ENCODE peak calls at places on chromosome 21, in five cellular contexts. One of them, this sample, is unnamed.

GRCh38 chr21:33123396-33124120 is 53.6 kb downstream of the OLIG1 start:
- DNase-seq in GM12878: no peak
- DNase-seq in HepG2: peak
- DNase-seq in K562: no peak
- DNase-seq in HCT116: no peak
- DNase-seq in this sample: no peak

GRCh38 chr21:32794643-32795042 is 23.1 kb upstream of the PAXBP1 start:
- DNase-seq in GM12878: no peak
- DNase-seq in HepG2: peak
- DNase-seq in K562: no peak
- DNase-seq in HCT116: no peak
- DNase-seq in this sample: no peak

GRCh38 chr21:21682172-21682571 is 684.0 kb downstream of the NCAM2 start:
- DNase-seq in GM12878: no peak
- DNase-seq in HepG2: no peak
- DNase-seq in K562: no peak
- DNase-seq in HCT116: no peak
- DNase-seq in this sample: peak

GRCh38 chr21:34679056-34679455 is 10.3 kb downstream of the CLIC6 start:
- DNase-seq in GM12878: no peak
- DNase-seq in HepG2: no peak
- DNase-seq in K562: no peak
- DNase-seq in HCT116: no peak
- DNase-seq in this sample: no peak

GRCh38 chr21:22791376-22791775 is 1793.2 kb downstream of the NCAM2 start:
- DNase-seq in GM12878: no peak
- DNase-seq in HepG2: no peak
- DNase-seq in K562: no peak
- DNase-seq in HCT116: no peak
- DNase-seq in this sample: no peak

GRCh38 chr21:42107881-42108553 is 36.9 kb downstream of the UMODL1 start:
- DNase-seq in GM12878: no peak
- DNase-seq in HepG2: peak
- DNase-seq in K562: peak
- DNase-seq in HCT116: no peak
- DNase-seq in this sample: peak

GRCh38 chr21:14712121-14712520 is 166.0 kb upstream of the SAMSN1 start:
- DNase-seq in GM12878: no peak
- DNase-seq in HepG2: no peak
- DNase-seq in K562: no peak
- DNase-seq in HCT116: no peak
- DNase-seq in this sample: peak

GRCh38 chr21:34722684-34723300 is 54.0 kb downstream of the CLIC6 start:
- DNase-seq in GM12878: no peak
- DNase-seq in HepG2: no peak
- DNase-seq in K562: peak
- DNase-seq in HCT116: no peak
- DNase-seq in this sample: no peak

GRCh38 chr21:16076465-16076864 is 346.7 kb downstream of the USP25 start:
- DNase-seq in GM12878: no peak
- DNase-seq in HepG2: no peak
- DNase-seq in K562: no peak
- DNase-seq in HCT116: no peak
- DNase-seq in this sample: no peak

GRCh38 chr21:38159355-38159754 is 97.4 kb upstream of the KCNJ15 start:
- DNase-seq in GM12878: peak
- DNase-seq in HepG2: peak
- DNase-seq in K562: peak
- DNase-seq in HCT116: peak
- DNase-seq in this sample: no peak

GRCh38 chr21:40567511-40567910 is 279.4 kb downstream of the DSCAM start:
- DNase-seq in GM12878: no peak
- DNase-seq in HepG2: no peak
- DNase-seq in K562: no peak
- DNase-seq in HCT116: no peak
- DNase-seq in this sample: no peak

GRCh38 chr21:41783476-41784150 is 16.8 kb upstream of the RIPK4 start:
- DNase-seq in GM12878: no peak
- DNase-seq in HepG2: no peak
- DNase-seq in K562: peak
- DNase-seq in HCT116: peak
- DNase-seq in this sample: peak

GRCh38 chr21:18252686-18253085 is 8.1 kb downstream of the CHODL start:
- DNase-seq in GM12878: no peak
- DNase-seq in HepG2: no peak
- DNase-seq in K562: no peak
- DNase-seq in HCT116: no peak
- DNase-seq in this sample: no peak

GRCh38 chr21:42652527-42653491 is 612 bp upstream of the PDE9A start:
- DNase-seq in GM12878: no peak
- DNase-seq in HepG2: peak
- DNase-seq in K562: peak
- DNase-seq in HCT116: no peak
- DNase-seq in this sample: peak

GRCh38 chr21:37767984-37768383 is 148.3 kb downstream of the KCNJ6 start:
- DNase-seq in GM12878: no peak
- DNase-seq in HepG2: no peak
- DNase-seq in K562: no peak
- DNase-seq in HCT116: no peak
- DNase-seq in this sample: no peak

GRCh38 chr21:42357307-42357706 is 6.5 kb upstream of the TFF2 start:
- DNase-seq in GM12878: no peak
- DNase-seq in HepG2: no peak
- DNase-seq in K562: no peak
- DNase-seq in HCT116: no peak
- DNase-seq in this sample: no peak

GRCh38 chr21:41326414-41327080 is 9.9 kb downstream of the FAM3B start:
- DNase-seq in GM12878: no peak
- DNase-seq in HepG2: peak
- DNase-seq in K562: no peak
- DNase-seq in HCT116: no peak
- DNase-seq in this sample: no peak

GRCh38 chr21:14545906-14546480 is at the start of gene SAMSN1:
- DNase-seq in GM12878: peak
- DNase-seq in HepG2: no peak
- DNase-seq in K562: peak
- DNase-seq in HCT116: no peak
- DNase-seq in this sample: peak

GRCh38 chr21:34812510-34813265 is 143.9 kb downstream of the CLIC6 start:
- DNase-seq in GM12878: no peak
- DNase-seq in HepG2: peak
- DNase-seq in K562: no peak
- DNase-seq in HCT116: no peak
- DNase-seq in this sample: no peak

GRCh38 chr21:38121888-38122705 is 134.7 kb upstream of the KCNJ15 start:
- DNase-seq in GM12878: no peak
- DNase-seq in HepG2: no peak
- DNase-seq in K562: peak
- DNase-seq in HCT116: no peak
- DNase-seq in this sample: no peak

GRCh38 chr21:42367379-42368165 is 1.2 kb upstream of the TFF1 start:
- DNase-seq in GM12878: no peak
- DNase-seq in HepG2: no peak
- DNase-seq in K562: no peak
- DNase-seq in HCT116: no peak
- DNase-seq in this sample: peak

GRCh38 chr21:14243877-14244276 is 27.9 kb downstream of the RBM11 start:
- DNase-seq in GM12878: no peak
- DNase-seq in HepG2: no peak
- DNase-seq in K562: no peak
- DNase-seq in HCT116: no peak
- DNase-seq in this sample: no peak

GRCh38 chr21:33897739-33898138 is 17.9 kb downstream of the ATP5PO start:
- DNase-seq in GM12878: no peak
- DNase-seq in HepG2: no peak
- DNase-seq in K562: no peak
- DNase-seq in HCT116: no peak
- DNase-seq in this sample: no peak

GRCh38 chr21:35014302-35015044 is 34.6 kb downstream of the RUNX1 start:
- DNase-seq in GM12878: no peak
- DNase-seq in HepG2: no peak
- DNase-seq in K562: no peak
- DNase-seq in HCT116: no peak
- DNase-seq in this sample: no peak

GRCh38 chr21:33698088-33698487 is 55.8 kb downstream of the ITSN1 start:
- DNase-seq in GM12878: no peak
- DNase-seq in HepG2: no peak
- DNase-seq in K562: no peak
- DNase-seq in HCT116: no peak
- DNase-seq in this sample: no peak

GRCh38 chr21:42012344-42012743 is 2.2 kb upstream of the ZBTB21 start:
- DNase-seq in GM12878: no peak
- DNase-seq in HepG2: no peak
- DNase-seq in K562: no peak
- DNase-seq in HCT116: no peak
- DNase-seq in this sample: no peak

GRCh38 chr21:39312112-39313041 is 1.1 kb downstream of the BRWD1 start:
- DNase-seq in GM12878: peak
- DNase-seq in HepG2: peak
- DNase-seq in K562: peak
- DNase-seq in HCT116: peak
- DNase-seq in this sample: peak

GRCh38 chr21:33510826-33511225 is 19.3 kb upstream of the DNAJC28 start:
- DNase-seq in GM12878: no peak
- DNase-seq in HepG2: no peak
- DNase-seq in K562: peak
- DNase-seq in HCT116: no peak
- DNase-seq in this sample: no peak

GRCh38 chr21:32772281-32773047 is 909 bp upstream of the PAXBP1 start:
- DNase-seq in GM12878: peak
- DNase-seq in HepG2: no peak
- DNase-seq in K562: peak
- DNase-seq in HCT116: no peak
- DNase-seq in this sample: peak

GRCh38 chr21:20902998-20903397 is 95.2 kb upstream of the NCAM2 start:
- DNase-seq in GM12878: no peak
- DNase-seq in HepG2: no peak
- DNase-seq in K562: no peak
- DNase-seq in HCT116: no peak
- DNase-seq in this sample: no peak

DNA sequence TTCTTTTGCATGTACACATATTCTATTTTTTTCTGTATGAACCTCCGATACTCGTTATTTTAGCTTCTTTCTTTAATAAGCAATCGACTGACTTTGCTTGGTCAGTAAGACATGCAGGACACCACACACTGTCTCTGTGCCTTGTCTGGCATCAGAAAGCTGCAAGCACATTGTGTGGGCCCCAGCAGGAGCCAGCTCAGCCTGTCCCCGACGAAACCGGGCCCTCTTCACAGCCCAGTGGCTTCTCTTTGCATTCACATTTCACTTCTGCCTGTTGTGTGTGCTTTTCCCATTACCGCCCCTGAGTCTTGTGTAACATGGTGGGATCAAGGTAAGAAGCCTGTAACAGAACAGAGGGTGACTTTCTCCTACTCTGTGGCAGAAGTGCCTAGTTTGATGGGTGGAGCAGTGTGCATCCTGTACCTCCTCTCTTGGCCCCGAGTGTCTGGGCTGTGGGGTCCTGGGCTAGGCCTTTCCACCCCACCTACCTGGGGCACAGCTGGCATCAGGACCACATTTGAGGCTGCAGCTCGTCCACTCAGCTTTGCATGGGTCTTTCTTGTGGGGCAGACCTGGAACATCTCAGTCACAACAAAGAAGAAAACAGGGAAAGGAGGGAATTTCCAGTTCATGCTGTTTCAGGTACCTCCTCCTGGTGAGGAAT is 118.9 kb upstream of the COL6A1 start:
- DNase-seq in GM12878: no peak
- DNase-seq in HepG2: no peak
- DNase-seq in K562: no peak
- DNase-seq in HCT116: no peak
- DNase-seq in this sample: no peak
- TF ChIP-seq JUND in GM12878: no peak
- TF ChIP-seq JUND in HepG2: no peak
- TF ChIP-seq JUND in K562: no peak
- TF ChIP-seq JUND in HCT116: no peak
- TF ChIP-seq JUND in this sample: no peak

GRCh38 chr21:31476551-31477120 is 132.6 kb upstream of the TIAM1 start:
- DNase-seq in GM12878: no peak
- DNase-seq in HepG2: no peak
- DNase-seq in K562: no peak
- DNase-seq in HCT116: no peak
- DNase-seq in this sample: no peak
- TF ChIP-seq JUND in GM12878: no peak
- TF ChIP-seq JUND in HepG2: no peak
- TF ChIP-seq JUND in K562: no peak
- TF ChIP-seq JUND in HCT116: no peak
- TF ChIP-seq JUND in this sample: no peak

DNA sequence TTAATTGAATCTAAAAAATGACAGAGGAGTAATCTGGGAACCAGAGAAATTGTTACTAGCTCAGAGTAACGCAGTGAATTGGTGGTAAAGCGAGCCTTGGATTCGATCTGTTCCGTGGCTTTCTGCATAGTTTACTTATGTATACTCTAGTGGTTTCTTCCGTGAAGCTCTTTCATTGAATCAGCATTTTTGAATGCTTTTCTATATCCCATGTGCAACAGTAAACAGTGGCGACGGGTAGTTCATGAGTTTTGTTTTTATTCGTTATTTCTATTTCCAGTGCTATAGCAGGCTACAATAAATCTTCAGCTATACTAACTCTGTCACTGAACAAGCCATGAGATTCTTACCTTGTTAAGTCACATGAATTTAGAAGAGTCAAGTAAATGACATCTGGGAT is 14.5 kb upstream of the MAP3K7CL start:
- DNase-seq in GM12878: no peak
- DNase-seq in HepG2: no peak
- DNase-seq in K562: no peak
- DNase-seq in HCT116: no peak
- DNase-seq in this sample: no peak
- TF ChIP-seq JUND in GM12878: no peak
- TF ChIP-seq JUND in HepG2: no peak
- TF ChIP-seq JUND in K562: no peak
- TF ChIP-seq JUND in HCT116: no peak
- TF ChIP-seq JUND in this sample: no peak

GRCh38 chr21:44300262-44300959 is 558 bp downstream of the PFKL start:
- DNase-seq in GM12878: no peak
- DNase-seq in HepG2: peak
- DNase-seq in K562: peak
- DNase-seq in HCT116: no peak
- DNase-seq in this sample: peak
- TF ChIP-seq JUND in GM12878: no peak
- TF ChIP-seq JUND in HepG2: no peak
- TF ChIP-seq JUND in K562: no peak
- TF ChIP-seq JUND in HCT116: no peak
- TF ChIP-seq JUND in this sample: no peak

GRCh38 chr21:45290948-45291612 is 3.4 kb upstream of the POFUT2 start:
- DNase-seq in GM12878: no peak
- DNase-seq in HepG2: no peak
- DNase-seq in K562: no peak
- DNase-seq in HCT116: no peak
- DNase-seq in this sample: no peak
- TF ChIP-seq JUND in GM12878: no peak
- TF ChIP-seq JUND in HepG2: no peak
- TF ChIP-seq JUND in K562: no peak
- TF ChIP-seq JUND in HCT116: no peak
- TF ChIP-seq JUND in this sample: no peak